ENCODE peak calls at places on chromosome 4, in five cellular contexts. One of them, this sample, is unnamed.

GRCh38 chr4:1714303-1715001 is 2.3 kb upstream of the SLBP start:
- DNase-seq in GM13977: peak
- DNase-seq in A549: no peak
- DNase-seq in fibroblast of lung: no peak
- DNase-seq in coronary artery: no peak
- DNase-seq in this sample: no peak

GRCh38 chr4:10611673-10612072 is 72.9 kb downstream of the CLNK start:
- DNase-seq in GM13977: no peak
- DNase-seq in A549: no peak
- DNase-seq in fibroblast of lung: peak
- DNase-seq in coronary artery: no peak
- DNase-seq in this sample: no peak

GRCh38 chr4:165106518-165106917 is 6.1 kb downstream of the TMEM192 start:
- DNase-seq in GM13977: no peak
- DNase-seq in A549: no peak
- DNase-seq in fibroblast of lung: no peak
- DNase-seq in coronary artery: no peak
- DNase-seq in this sample: no peak

GRCh38 chr4:15031993-15032660 is 29.8 kb downstream of the CPEB2 start:
- DNase-seq in GM13977: no peak
- DNase-seq in A549: no peak
- DNase-seq in fibroblast of lung: peak
- DNase-seq in coronary artery: no peak
- DNase-seq in this sample: no peak

GRCh38 chr4:13452927-13453579 is 31.1 kb downstream of the RAB28 start:
- DNase-seq in GM13977: no peak
- DNase-seq in A549: no peak
- DNase-seq in fibroblast of lung: no peak
- DNase-seq in coronary artery: no peak
- DNase-seq in this sample: no peak

GRCh38 chr4:66613591-66613990 is 931.7 kb downstream of the CENPC start:
- DNase-seq in GM13977: no peak
- DNase-seq in A549: no peak
- DNase-seq in fibroblast of lung: no peak
- DNase-seq in coronary artery: no peak
- DNase-seq in this sample: no peak

GRCh38 chr4:122003335-122003734 is 51.5 kb upstream of the TRPC3 start:
- DNase-seq in GM13977: peak
- DNase-seq in A549: peak
- DNase-seq in fibroblast of lung: no peak
- DNase-seq in coronary artery: no peak
- DNase-seq in this sample: peak

GRCh38 chr4:16894406-16894805 is 4.0 kb downstream of the LDB2 start:
- DNase-seq in GM13977: no peak
- DNase-seq in A549: no peak
- DNase-seq in fibroblast of lung: no peak
- DNase-seq in coronary artery: no peak
- DNase-seq in this sample: no peak

GRCh38 chr4:75939890-75940691 is 722 bp downstream of the NAAA start:
- DNase-seq in GM13977: peak
- DNase-seq in A549: peak
- DNase-seq in fibroblast of lung: peak
- DNase-seq in coronary artery: peak
- DNase-seq in this sample: peak

GRCh38 chr4:77052352-77052751 is 23.4 kb downstream of the CCNI start:
- DNase-seq in GM13977: no peak
- DNase-seq in A549: no peak
- DNase-seq in fibroblast of lung: peak
- DNase-seq in coronary artery: no peak
- DNase-seq in this sample: no peak

GRCh38 chr4:112523008-112523440 is 7.0 kb upstream of the NEUROG2 start:
- DNase-seq in GM13977: peak
- DNase-seq in A549: no peak
- DNase-seq in fibroblast of lung: peak
- DNase-seq in coronary artery: no peak
- DNase-seq in this sample: peak

GRCh38 chr4:108473163-108473720 is 147.1 kb upstream of the RPL34 start:
- DNase-seq in GM13977: no peak
- DNase-seq in A549: no peak
- DNase-seq in fibroblast of lung: peak
- DNase-seq in coronary artery: no peak
- DNase-seq in this sample: no peak
- TF ChIP-seq CTCF in GM13977: no peak
- TF ChIP-seq CTCF in A549: no peak
- TF ChIP-seq CTCF in fibroblast of lung: no peak
- TF ChIP-seq CTCF in coronary artery: no peak
- TF ChIP-seq CTCF in this sample: no peak

GRCh38 chr4:2803624-2804448 is 11.0 kb downstream of the SH3BP2 start:
- DNase-seq in GM13977: no peak
- DNase-seq in A549: no peak
- DNase-seq in fibroblast of lung: no peak
- DNase-seq in coronary artery: no peak
- DNase-seq in this sample: no peak
- TF ChIP-seq CTCF in GM13977: no peak
- TF ChIP-seq CTCF in A549: no peak
- TF ChIP-seq CTCF in fibroblast of lung: no peak
- TF ChIP-seq CTCF in coronary artery: no peak
- TF ChIP-seq CTCF in this sample: no peak

DNA sequence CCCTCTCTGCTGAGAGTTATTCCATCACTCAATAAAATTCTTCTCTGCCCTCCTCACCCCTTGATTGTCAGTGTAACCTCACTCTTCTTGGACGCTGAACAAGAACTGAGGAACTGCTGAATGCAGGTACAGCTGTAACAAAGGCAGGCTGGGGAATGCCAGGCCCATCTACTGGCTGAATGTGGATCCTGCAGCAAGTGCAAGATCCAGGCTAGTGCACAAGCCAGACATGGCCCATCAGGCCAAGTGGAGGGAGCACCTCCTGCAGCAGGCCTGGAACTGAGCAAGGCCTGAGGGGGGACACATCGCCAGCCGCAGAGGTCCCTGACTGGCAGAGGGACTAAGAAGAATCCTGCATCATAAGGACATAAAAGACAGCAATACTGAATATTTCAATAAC is 411.8 kb upstream of the PCDH10 start:
- DNase-seq in GM13977: no peak
- DNase-seq in A549: no peak
- DNase-seq in fibroblast of lung: no peak
- DNase-seq in coronary artery: no peak
- DNase-seq in this sample: no peak
- TF ChIP-seq CTCF in GM13977: no peak
- TF ChIP-seq CTCF in A549: no peak
- TF ChIP-seq CTCF in fibroblast of lung: no peak
- TF ChIP-seq CTCF in coronary artery: no peak
- TF ChIP-seq CTCF in this sample: no peak

GRCh38 chr4:159191989-159192388 is 89.1 kb downstream of the RAPGEF2 start:
- DNase-seq in GM13977: no peak
- DNase-seq in A549: peak
- DNase-seq in fibroblast of lung: peak
- DNase-seq in coronary artery: no peak
- DNase-seq in this sample: no peak
- TF ChIP-seq CTCF in GM13977: peak
- TF ChIP-seq CTCF in A549: peak
- TF ChIP-seq CTCF in fibroblast of lung: peak
- TF ChIP-seq CTCF in coronary artery: no peak
- TF ChIP-seq CTCF in this sample: no peak

GRCh38 chr4:119139822-119140252 is 4.2 kb downstream of the MYOZ2 start:
- DNase-seq in GM13977: no peak
- DNase-seq in A549: no peak
- DNase-seq in fibroblast of lung: no peak
- DNase-seq in coronary artery: no peak
- DNase-seq in this sample: no peak

GRCh38 chr4:119139316-119139715 is 3.7 kb downstream of the MYOZ2 start:
- DNase-seq in GM13977: no peak
- DNase-seq in A549: no peak
- DNase-seq in fibroblast of lung: peak
- DNase-seq in coronary artery: no peak
- DNase-seq in this sample: no peak

GRCh38 chr4:119135721-119136121 is at the start of gene MYOZ2:
- DNase-seq in GM13977: no peak
- DNase-seq in A549: no peak
- DNase-seq in fibroblast of lung: no peak
- DNase-seq in coronary artery: no peak
- DNase-seq in this sample: no peak

GRCh38 chr4:119138046-119138445 is 2.4 kb downstream of the MYOZ2 start:
- DNase-seq in GM13977: no peak
- DNase-seq in A549: no peak
- DNase-seq in fibroblast of lung: no peak
- DNase-seq in coronary artery: no peak
- DNase-seq in this sample: no peak

DNA sequence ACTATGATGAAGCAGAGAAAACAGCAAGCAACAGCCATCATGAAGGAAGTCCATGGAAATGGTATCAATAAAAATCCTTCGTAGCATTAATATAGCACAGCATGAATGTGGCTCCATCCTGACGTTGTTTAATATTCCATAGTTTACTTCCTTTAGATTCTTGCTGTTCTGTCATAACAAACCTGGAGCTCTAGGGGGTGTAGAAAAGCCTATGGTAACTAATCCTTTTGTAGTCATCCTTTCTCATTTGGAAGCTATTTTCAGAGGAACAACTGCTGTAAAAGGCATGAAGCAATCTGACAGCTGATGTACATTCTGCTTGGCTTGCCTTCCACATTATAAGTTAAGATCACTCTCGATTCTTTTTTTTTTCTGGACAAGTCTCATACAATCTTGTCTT is 909 bp downstream of the MYOZ2 start:
- DNase-seq in GM13977: no peak
- DNase-seq in A549: no peak
- DNase-seq in fibroblast of lung: peak
- DNase-seq in coronary artery: no peak
- DNase-seq in this sample: no peak
- TF ChIP-seq CTCF in GM13977: no peak
- TF ChIP-seq CTCF in A549: no peak
- TF ChIP-seq CTCF in fibroblast of lung: no peak
- TF ChIP-seq CTCF in coronary artery: no peak
- TF ChIP-seq CTCF in this sample: no peak

GRCh38 chr4:30716158-30716557 is 4.0 kb upstream of the PCDH7 start:
- DNase-seq in GM13977: peak
- DNase-seq in A549: peak
- DNase-seq in fibroblast of lung: peak
- DNase-seq in coronary artery: no peak
- DNase-seq in this sample: peak
- TF ChIP-seq CTCF in GM13977: peak
- TF ChIP-seq CTCF in A549: peak
- TF ChIP-seq CTCF in fibroblast of lung: peak
- TF ChIP-seq CTCF in coronary artery: no peak
- TF ChIP-seq CTCF in this sample: peak

This sample was measured in GM20000.